ENCODE peak calls at places on chromosomes 16 and 17, in ten cellular contexts. One of them, this sample, is unnamed. For H3K27me3 and H3K4me1, the result is how much of the 10 kb centered on the place peaks cover.

GRCh38 chr16:10556240-10556639 is 24.2 kb downstream of the EMP2 start:
- DNase-seq in tibial nerve: no peak
- DNase-seq in ovary: no peak
- DNase-seq in neural progenitor cell: no peak
- DNase-seq in right lobe of liver: no peak
- DNase-seq in suprapubic skin: no peak
- DNase-seq in heart left ventricle: no peak
- DNase-seq in thoracic aorta: no peak
- DNase-seq in colonic mucosa: no peak
- DNase-seq in heart right ventricle: no peak
- DNase-seq in this sample: no peak

GRCh38 chr17:40033339-40033738 is 18.1 kb downstream of the CSF3 start:
- DNase-seq in tibial nerve: no peak
- DNase-seq in ovary: no peak
- DNase-seq in neural progenitor cell: no peak
- DNase-seq in right lobe of liver: no peak
- DNase-seq in suprapubic skin: no peak
- DNase-seq in heart left ventricle: no peak
- DNase-seq in thoracic aorta: no peak
- DNase-seq in colonic mucosa: no peak
- DNase-seq in heart right ventricle: no peak
- DNase-seq in this sample: no peak

GRCh38 chr17:77882481-77883212 is 75.9 kb upstream of the TNRC6C start:
- DNase-seq in tibial nerve: no peak
- DNase-seq in ovary: no peak
- DNase-seq in neural progenitor cell: no peak
- DNase-seq in right lobe of liver: no peak
- DNase-seq in suprapubic skin: no peak
- DNase-seq in heart left ventricle: peak
- DNase-seq in thoracic aorta: no peak
- DNase-seq in colonic mucosa: peak
- DNase-seq in heart right ventricle: peak
- DNase-seq in this sample: peak

GRCh38 chr17:29560306-29560705 is 6.5 kb downstream of the ABHD15 start:
- DNase-seq in tibial nerve: no peak
- DNase-seq in ovary: no peak
- DNase-seq in neural progenitor cell: no peak
- DNase-seq in right lobe of liver: no peak
- DNase-seq in suprapubic skin: peak
- DNase-seq in heart left ventricle: no peak
- DNase-seq in thoracic aorta: no peak
- DNase-seq in colonic mucosa: no peak
- DNase-seq in heart right ventricle: no peak
- DNase-seq in this sample: no peak

GRCh38 chr17:78399028-78399692 is 20.7 kb downstream of the PGS1 start:
- DNase-seq in tibial nerve: no peak
- DNase-seq in ovary: no peak
- DNase-seq in neural progenitor cell: no peak
- DNase-seq in right lobe of liver: no peak
- DNase-seq in suprapubic skin: no peak
- DNase-seq in heart left ventricle: no peak
- DNase-seq in thoracic aorta: no peak
- DNase-seq in colonic mucosa: no peak
- DNase-seq in heart right ventricle: no peak
- DNase-seq in this sample: no peak

GRCh38 chr17:70624208-70624607 is 454.9 kb downstream of the KCNJ2 start:
- DNase-seq in tibial nerve: no peak
- DNase-seq in ovary: no peak
- DNase-seq in neural progenitor cell: no peak
- DNase-seq in right lobe of liver: no peak
- DNase-seq in suprapubic skin: no peak
- DNase-seq in heart left ventricle: no peak
- DNase-seq in thoracic aorta: no peak
- DNase-seq in colonic mucosa: no peak
- DNase-seq in heart right ventricle: no peak
- DNase-seq in this sample: no peak

GRCh38 chr17:80889897-80890550 is 101.6 kb upstream of the CHMP6 start:
- DNase-seq in tibial nerve: no peak
- DNase-seq in ovary: no peak
- DNase-seq in neural progenitor cell: no peak
- DNase-seq in right lobe of liver: no peak
- DNase-seq in suprapubic skin: no peak
- DNase-seq in heart left ventricle: no peak
- DNase-seq in thoracic aorta: no peak
- DNase-seq in colonic mucosa: no peak
- DNase-seq in heart right ventricle: no peak
- DNase-seq in this sample: peak

GRCh38 chr17:68020451-68020779 is 15.1 kb upstream of the KPNA2 start:
- DNase-seq in tibial nerve: no peak
- DNase-seq in ovary: no peak
- DNase-seq in neural progenitor cell: no peak
- DNase-seq in right lobe of liver: peak
- DNase-seq in suprapubic skin: no peak
- DNase-seq in heart left ventricle: no peak
- DNase-seq in thoracic aorta: no peak
- DNase-seq in colonic mucosa: no peak
- DNase-seq in heart right ventricle: no peak
- DNase-seq in this sample: no peak

DNA sequence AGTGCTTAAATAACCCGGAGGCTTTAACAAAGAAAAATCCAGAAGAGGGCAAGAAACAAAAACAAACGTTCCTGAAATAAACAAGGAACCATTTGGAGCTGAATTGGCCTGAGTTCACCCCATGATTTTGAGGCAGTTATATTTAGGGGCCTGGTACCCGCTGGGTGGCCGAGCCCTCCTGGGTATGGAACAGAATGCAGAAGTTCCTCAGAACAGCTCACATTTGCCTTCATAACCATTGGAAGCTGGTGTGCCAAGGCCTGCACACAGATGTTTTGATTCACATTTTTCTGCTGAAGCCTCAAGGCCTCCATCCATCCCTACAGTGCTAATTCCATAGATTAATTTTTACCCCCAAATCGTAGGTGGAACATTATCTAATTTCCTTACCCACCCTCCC is 3.3 kb upstream of the ZFHX3 start:
- DNase-seq in tibial nerve: no peak
- DNase-seq in ovary: no peak
- DNase-seq in neural progenitor cell: no peak
- DNase-seq in right lobe of liver: no peak
- DNase-seq in suprapubic skin: no peak
- DNase-seq in heart left ventricle: no peak
- DNase-seq in thoracic aorta: no peak
- DNase-seq in colonic mucosa: no peak
- DNase-seq in heart right ventricle: no peak
- DNase-seq in this sample: no peak
- H3K27me3 ChIP-seq in tibial nerve: under half
- H3K27me3 ChIP-seq in ovary: under half
- H3K27me3 ChIP-seq in neural progenitor cell: half or more
- H3K27me3 ChIP-seq in right lobe of liver: under half
- H3K27me3 ChIP-seq in suprapubic skin: under half
- H3K27me3 ChIP-seq in heart left ventricle: under half
- H3K27me3 ChIP-seq in thoracic aorta: under half
- H3K27me3 ChIP-seq in colonic mucosa: under half
- H3K27me3 ChIP-seq in heart right ventricle: under half
- H3K27me3 ChIP-seq in this sample: under half

GRCh38 chr16:85395207-85395912 is 217.8 kb upstream of the GSE1 start:
- DNase-seq in tibial nerve: peak
- DNase-seq in ovary: peak
- DNase-seq in neural progenitor cell: no peak
- DNase-seq in right lobe of liver: peak
- DNase-seq in suprapubic skin: peak
- DNase-seq in heart left ventricle: peak
- DNase-seq in thoracic aorta: peak
- DNase-seq in colonic mucosa: peak
- DNase-seq in heart right ventricle: peak
- DNase-seq in this sample: peak

GRCh38 chr16:85398688-85399582 is 214.2 kb upstream of the GSE1 start:
- DNase-seq in tibial nerve: no peak
- DNase-seq in ovary: peak
- DNase-seq in neural progenitor cell: no peak
- DNase-seq in right lobe of liver: peak
- DNase-seq in suprapubic skin: peak
- DNase-seq in heart left ventricle: peak
- DNase-seq in thoracic aorta: no peak
- DNase-seq in colonic mucosa: peak
- DNase-seq in heart right ventricle: no peak
- DNase-seq in this sample: peak

GRCh38 chr16:85395913-85396878 is 216.9 kb upstream of the GSE1 start:
- DNase-seq in tibial nerve: peak
- DNase-seq in ovary: peak
- DNase-seq in neural progenitor cell: no peak
- DNase-seq in right lobe of liver: peak
- DNase-seq in suprapubic skin: peak
- DNase-seq in heart left ventricle: peak
- DNase-seq in thoracic aorta: no peak
- DNase-seq in colonic mucosa: peak
- DNase-seq in heart right ventricle: no peak
- DNase-seq in this sample: peak

GRCh38 chr16:85398050-85398451 is 215.1 kb upstream of the GSE1 start:
- DNase-seq in tibial nerve: peak
- DNase-seq in ovary: peak
- DNase-seq in neural progenitor cell: no peak
- DNase-seq in right lobe of liver: peak
- DNase-seq in suprapubic skin: peak
- DNase-seq in heart left ventricle: peak
- DNase-seq in thoracic aorta: no peak
- DNase-seq in colonic mucosa: peak
- DNase-seq in heart right ventricle: no peak
- DNase-seq in this sample: peak

DNA sequence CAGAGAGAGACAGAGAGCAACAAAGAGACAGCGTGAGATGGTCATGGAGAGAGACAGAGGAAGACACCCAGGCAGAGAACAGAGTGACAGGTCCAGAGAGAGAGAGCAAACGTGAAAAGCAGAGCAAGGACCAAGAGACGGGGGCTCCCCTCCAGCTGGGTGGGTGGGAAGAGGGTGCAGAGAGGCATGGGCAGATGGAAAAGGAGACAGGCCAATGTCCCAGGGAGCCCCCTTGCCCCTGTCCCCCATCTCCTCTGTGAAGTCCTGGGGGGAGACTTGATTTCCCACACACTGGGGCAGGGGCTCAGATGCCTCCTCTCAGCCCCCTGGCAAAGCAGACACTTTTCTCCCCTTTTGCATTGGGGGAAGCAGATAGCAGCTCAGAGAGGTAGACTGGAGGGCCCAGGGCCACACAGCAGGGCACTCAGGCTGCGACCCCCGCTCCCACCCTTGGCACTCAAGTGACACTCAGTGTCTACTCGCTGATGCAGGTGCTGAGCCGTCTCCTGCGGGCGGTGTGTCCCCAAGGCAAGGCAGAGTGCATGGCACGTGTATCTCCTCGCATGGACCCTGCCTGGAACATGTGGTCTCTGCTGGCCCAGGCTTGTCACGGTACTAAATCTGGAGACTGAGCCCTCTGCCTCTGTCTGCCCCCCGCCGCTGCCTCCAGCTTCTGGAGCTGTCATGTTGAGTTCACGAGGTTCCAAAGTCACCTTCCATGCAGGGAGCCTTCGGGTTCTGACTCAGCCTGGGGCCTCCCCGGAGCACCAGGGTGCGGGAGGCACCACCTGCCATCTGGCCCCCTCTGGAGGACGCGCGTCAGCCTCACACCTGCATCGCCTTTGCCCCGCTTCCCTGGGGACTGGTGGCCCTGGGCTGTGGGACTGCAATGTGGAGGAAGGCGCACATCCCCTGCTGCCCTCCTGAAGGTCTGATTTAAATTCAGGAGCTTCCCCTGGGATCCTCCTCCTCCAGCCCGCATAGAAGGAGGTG is 215.9 kb upstream of the GSE1 start:
- DNase-seq in tibial nerve: peak
- DNase-seq in ovary: peak
- DNase-seq in neural progenitor cell: no peak
- DNase-seq in right lobe of liver: peak
- DNase-seq in suprapubic skin: peak
- DNase-seq in heart left ventricle: peak
- DNase-seq in thoracic aorta: no peak
- DNase-seq in colonic mucosa: peak
- DNase-seq in heart right ventricle: no peak
- DNase-seq in this sample: peak
- TF ChIP-seq CTCF in tibial nerve: no peak
- TF ChIP-seq CTCF in ovary: no peak
- TF ChIP-seq CTCF in neural progenitor cell: no peak
- TF ChIP-seq CTCF in right lobe of liver: no peak
- TF ChIP-seq CTCF in suprapubic skin: no peak
- TF ChIP-seq CTCF in heart left ventricle: no peak
- TF ChIP-seq CTCF in thoracic aorta: no peak
- TF ChIP-seq CTCF in colonic mucosa: no peak
- TF ChIP-seq CTCF in heart right ventricle: no peak
- TF ChIP-seq CTCF in this sample: no peak

GRCh38 chr17:50214986-50215730 is 13.7 kb upstream of the COL1A1 start:
- DNase-seq in tibial nerve: no peak
- DNase-seq in ovary: no peak
- DNase-seq in neural progenitor cell: no peak
- DNase-seq in right lobe of liver: no peak
- DNase-seq in suprapubic skin: no peak
- DNase-seq in heart left ventricle: no peak
- DNase-seq in thoracic aorta: no peak
- DNase-seq in colonic mucosa: no peak
- DNase-seq in heart right ventricle: no peak
- DNase-seq in this sample: no peak
- H3K4me1 ChIP-seq in tibial nerve: under half
- H3K4me1 ChIP-seq in ovary: under half
- H3K4me1 ChIP-seq in neural progenitor cell: under half
- H3K4me1 ChIP-seq in right lobe of liver: under half
- H3K4me1 ChIP-seq in suprapubic skin: under half
- H3K4me1 ChIP-seq in heart left ventricle: under half
- H3K4me1 ChIP-seq in thoracic aorta: under half
- H3K4me1 ChIP-seq in colonic mucosa: under half
- H3K4me1 ChIP-seq in heart right ventricle: under half
- H3K4me1 ChIP-seq in this sample: under half

DNA sequence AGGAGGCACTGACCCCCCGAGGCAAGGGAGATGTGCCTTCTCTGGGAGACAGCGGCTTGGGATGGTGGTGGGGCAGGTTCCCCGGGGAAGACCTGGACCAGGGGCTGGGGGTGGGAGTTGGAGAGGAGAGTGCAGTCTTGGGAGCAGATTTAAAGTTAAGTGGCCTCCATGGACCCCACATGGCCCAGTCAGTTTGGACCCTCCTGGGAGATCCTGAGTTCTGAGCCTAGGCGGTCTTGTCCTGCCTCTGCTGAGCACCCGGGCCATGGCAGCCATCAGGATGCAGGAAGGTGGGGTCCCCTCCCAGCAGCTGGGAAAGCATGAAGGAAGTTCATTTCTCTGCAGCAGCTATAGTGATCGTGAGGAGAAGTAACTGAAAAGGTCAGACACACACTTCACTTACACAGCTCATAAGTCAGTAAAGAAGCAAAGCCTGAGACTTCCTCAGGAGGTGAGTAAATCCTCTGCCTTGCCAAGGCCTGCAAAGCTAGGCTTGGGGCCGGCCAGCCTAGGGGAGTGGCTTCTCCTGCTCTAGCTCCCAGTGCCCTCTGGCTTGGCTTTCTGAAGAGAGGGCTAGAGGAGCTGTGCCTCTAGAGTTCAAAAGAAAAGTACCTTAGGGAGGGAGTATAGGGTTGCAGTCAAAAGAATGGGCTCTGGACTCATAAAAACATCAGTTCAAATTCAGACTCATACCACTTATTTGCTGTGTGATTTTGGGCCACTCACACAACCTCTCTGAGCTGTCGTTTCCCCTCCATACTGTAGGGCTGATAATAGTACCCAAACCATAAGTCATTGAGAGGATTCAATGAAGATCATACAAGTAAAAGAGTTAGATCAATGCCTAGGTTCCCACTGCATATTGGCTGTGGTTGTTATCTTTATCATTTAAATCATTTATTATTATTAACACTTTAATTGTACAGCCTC is 31.0 kb upstream of the C16orf78 start:
- DNase-seq in tibial nerve: no peak
- DNase-seq in ovary: no peak
- DNase-seq in neural progenitor cell: no peak
- DNase-seq in right lobe of liver: peak
- DNase-seq in suprapubic skin: no peak
- DNase-seq in heart left ventricle: no peak
- DNase-seq in thoracic aorta: no peak
- DNase-seq in colonic mucosa: no peak
- DNase-seq in heart right ventricle: no peak
- DNase-seq in this sample: no peak
- H3K27me3 ChIP-seq in tibial nerve: under half
- H3K27me3 ChIP-seq in ovary: under half
- H3K27me3 ChIP-seq in neural progenitor cell: under half
- H3K27me3 ChIP-seq in right lobe of liver: under half
- H3K27me3 ChIP-seq in suprapubic skin: under half
- H3K27me3 ChIP-seq in heart left ventricle: under half
- H3K27me3 ChIP-seq in thoracic aorta: under half
- H3K27me3 ChIP-seq in colonic mucosa: under half
- H3K27me3 ChIP-seq in heart right ventricle: under half
- H3K27me3 ChIP-seq in this sample: under half